ENCODE peak calls at places on chromosome 6, in eight cellular contexts. One of them, this sample, is unnamed.

GRCh38 chr6:83921315-83921714 is 61.8 kb downstream of the CYB5R4 start:
- DNase-seq in progenitor cell of endocrine pancreas: no peak
- DNase-seq in lung: no peak
- DNase-seq in AG09309: no peak
- DNase-seq in ovary: no peak
- DNase-seq in A549: no peak
- DNase-seq in BJ: no peak
- DNase-seq in tibial nerve: no peak
- DNase-seq in this sample: no peak

GRCh38 chr6:5315883-5316282 is 54.6 kb downstream of the FARS2 start:
- DNase-seq in ovary: no peak
- DNase-seq in A549: no peak
- DNase-seq in BJ: peak
- DNase-seq in lung: no peak
- DNase-seq in progenitor cell of endocrine pancreas: no peak
- DNase-seq in AG09309: peak
- DNase-seq in tibial nerve: no peak
- DNase-seq in this sample: peak

GRCh38 chr6:40997256-40997957 is 41.6 kb downstream of the UNC5CL start:
- DNase-seq in AG09309: peak
- DNase-seq in lung: peak
- DNase-seq in A549: peak
- DNase-seq in ovary: no peak
- DNase-seq in tibial nerve: no peak
- DNase-seq in progenitor cell of endocrine pancreas: peak
- DNase-seq in BJ: peak
- DNase-seq in this sample: no peak

GRCh38 chr6:13924146-13924948 is 405 bp upstream of the RNF182 start:
- DNase-seq in progenitor cell of endocrine pancreas: peak
- DNase-seq in AG09309: peak
- DNase-seq in ovary: peak
- DNase-seq in tibial nerve: no peak
- DNase-seq in A549: peak
- DNase-seq in lung: no peak
- DNase-seq in BJ: no peak
- DNase-seq in this sample: no peak

GRCh38 chr6:169075211-169075621 is 178.4 kb downstream of the THBS2 start:
- DNase-seq in tibial nerve: peak
- DNase-seq in AG09309: peak
- DNase-seq in lung: peak
- DNase-seq in progenitor cell of endocrine pancreas: no peak
- DNase-seq in ovary: peak
- DNase-seq in A549: no peak
- DNase-seq in BJ: no peak
- DNase-seq in this sample: no peak

GRCh38 chr6:14263881-14264424 is 146.4 kb downstream of the CD83 start:
- DNase-seq in lung: no peak
- DNase-seq in A549: no peak
- DNase-seq in tibial nerve: no peak
- DNase-seq in AG09309: no peak
- DNase-seq in ovary: no peak
- DNase-seq in BJ: no peak
- DNase-seq in progenitor cell of endocrine pancreas: no peak
- DNase-seq in this sample: no peak

GRCh38 chr6:24549674-24550418 is 55.1 kb downstream of the ALDH5A1 start:
- DNase-seq in ovary: no peak
- DNase-seq in tibial nerve: no peak
- DNase-seq in progenitor cell of endocrine pancreas: no peak
- DNase-seq in AG09309: no peak
- DNase-seq in BJ: no peak
- DNase-seq in A549: no peak
- DNase-seq in lung: no peak
- DNase-seq in this sample: no peak

GRCh38 chr6:7770111-7770510 is 44.2 kb downstream of the BMP6 start:
- DNase-seq in AG09309: no peak
- DNase-seq in progenitor cell of endocrine pancreas: no peak
- DNase-seq in BJ: no peak
- DNase-seq in lung: no peak
- DNase-seq in tibial nerve: no peak
- DNase-seq in ovary: no peak
- DNase-seq in A549: no peak
- DNase-seq in this sample: no peak

GRCh38 chr6:8194499-8194898 is 92.2 kb upstream of the EEF1E1 start:
- DNase-seq in ovary: no peak
- DNase-seq in lung: no peak
- DNase-seq in AG09309: no peak
- DNase-seq in tibial nerve: no peak
- DNase-seq in BJ: no peak
- DNase-seq in progenitor cell of endocrine pancreas: no peak
- DNase-seq in A549: no peak
- DNase-seq in this sample: no peak

GRCh38 chr6:64280569-64280968 is 645.0 kb downstream of the PHF3 start:
- DNase-seq in A549: no peak
- DNase-seq in tibial nerve: peak
- DNase-seq in BJ: no peak
- DNase-seq in ovary: no peak
- DNase-seq in progenitor cell of endocrine pancreas: peak
- DNase-seq in AG09309: no peak
- DNase-seq in lung: no peak
- DNase-seq in this sample: no peak

GRCh38 chr6:13717787-13718458 is 6.3 kb upstream of the RANBP9 start:
- DNase-seq in ovary: no peak
- DNase-seq in BJ: no peak
- DNase-seq in A549: no peak
- DNase-seq in progenitor cell of endocrine pancreas: no peak
- DNase-seq in lung: no peak
- DNase-seq in tibial nerve: no peak
- DNase-seq in AG09309: no peak
- DNase-seq in this sample: no peak

GRCh38 chr6:35425284-35425683 is 26.9 kb upstream of the FANCE start:
- DNase-seq in A549: no peak
- DNase-seq in BJ: peak
- DNase-seq in tibial nerve: no peak
- DNase-seq in lung: no peak
- DNase-seq in ovary: no peak
- DNase-seq in AG09309: peak
- DNase-seq in progenitor cell of endocrine pancreas: no peak
- DNase-seq in this sample: peak

GRCh38 chr6:34414999-34415858 is 10.6 kb downstream of the RPS10 start:
- DNase-seq in progenitor cell of endocrine pancreas: no peak
- DNase-seq in A549: no peak
- DNase-seq in ovary: peak
- DNase-seq in tibial nerve: peak
- DNase-seq in lung: peak
- DNase-seq in AG09309: peak
- DNase-seq in BJ: no peak
- DNase-seq in this sample: peak

GRCh38 chr6:2552648-2553154 is 198.0 kb downstream of the MYLK4 start:
- DNase-seq in A549: no peak
- DNase-seq in AG09309: no peak
- DNase-seq in lung: no peak
- DNase-seq in progenitor cell of endocrine pancreas: no peak
- DNase-seq in BJ: no peak
- DNase-seq in ovary: no peak
- DNase-seq in tibial nerve: no peak
- DNase-seq in this sample: no peak

GRCh38 chr6:11621119-11621518 is 83.6 kb downstream of the TMEM170B start:
- DNase-seq in BJ: no peak
- DNase-seq in A549: no peak
- DNase-seq in ovary: no peak
- DNase-seq in lung: no peak
- DNase-seq in AG09309: no peak
- DNase-seq in progenitor cell of endocrine pancreas: no peak
- DNase-seq in tibial nerve: no peak
- DNase-seq in this sample: no peak

GRCh38 chr6:159572344-159573120 is 120.5 kb downstream of the SOD2 start:
- DNase-seq in BJ: no peak
- DNase-seq in A549: no peak
- DNase-seq in lung: no peak
- DNase-seq in AG09309: no peak
- DNase-seq in tibial nerve: no peak
- DNase-seq in progenitor cell of endocrine pancreas: no peak
- DNase-seq in ovary: no peak
- DNase-seq in this sample: no peak

GRCh38 chr6:113288409-113288808 is 568.7 kb upstream of the MARCKS start:
- DNase-seq in BJ: no peak
- DNase-seq in lung: no peak
- DNase-seq in AG09309: no peak
- DNase-seq in progenitor cell of endocrine pancreas: no peak
- DNase-seq in tibial nerve: no peak
- DNase-seq in ovary: no peak
- DNase-seq in A549: no peak
- DNase-seq in this sample: no peak

GRCh38 chr6:169251371-169251802 is 2.3 kb downstream of the THBS2 start:
- DNase-seq in ovary: no peak
- DNase-seq in lung: no peak
- DNase-seq in AG09309: no peak
- DNase-seq in BJ: no peak
- DNase-seq in progenitor cell of endocrine pancreas: no peak
- DNase-seq in tibial nerve: no peak
- DNase-seq in A549: no peak
- DNase-seq in this sample: no peak

DNA sequence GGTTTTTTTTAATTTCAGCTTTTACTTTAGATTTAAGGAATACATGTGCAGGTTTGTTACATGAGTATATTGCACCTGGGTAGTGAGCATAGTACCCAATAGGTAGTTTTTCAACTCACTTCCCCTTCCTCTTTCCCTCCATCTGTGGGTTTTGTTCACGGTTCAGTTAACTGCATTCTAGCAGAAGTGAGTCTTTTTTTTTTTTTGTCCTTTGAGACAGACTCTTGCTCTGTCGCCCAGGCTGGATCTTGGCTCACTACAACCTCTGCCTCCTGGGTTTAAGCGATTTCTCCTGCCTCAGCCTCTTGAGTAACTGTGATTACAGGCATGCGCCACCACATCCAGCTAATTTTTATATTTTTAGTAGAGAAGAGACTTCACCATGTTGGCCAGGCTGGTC is 8.7 kb downstream of the UBR2 start:
- DNase-seq in progenitor cell of endocrine pancreas: no peak
- DNase-seq in lung: no peak
- DNase-seq in BJ: no peak
- DNase-seq in ovary: no peak
- DNase-seq in tibial nerve: no peak
- DNase-seq in AG09309: no peak
- DNase-seq in A549: no peak
- DNase-seq in this sample: no peak
- TF ChIP-seq CTCF in progenitor cell of endocrine pancreas: no peak
- TF ChIP-seq CTCF in lung: no peak
- TF ChIP-seq CTCF in BJ: no peak
- TF ChIP-seq CTCF in ovary: no peak
- TF ChIP-seq CTCF in tibial nerve: no peak
- TF ChIP-seq CTCF in AG09309: no peak
- TF ChIP-seq CTCF in A549: no peak
- TF ChIP-seq CTCF in this sample: no peak

GRCh38 chr6:138800377-138801150 is 4.7 kb downstream of the ECT2L start:
- DNase-seq in BJ: no peak
- DNase-seq in ovary: no peak
- DNase-seq in progenitor cell of endocrine pancreas: no peak
- DNase-seq in AG09309: no peak
- DNase-seq in tibial nerve: no peak
- DNase-seq in A549: no peak
- DNase-seq in lung: no peak
- DNase-seq in this sample: no peak
- TF ChIP-seq CTCF in BJ: no peak
- TF ChIP-seq CTCF in ovary: no peak
- TF ChIP-seq CTCF in progenitor cell of endocrine pancreas: no peak
- TF ChIP-seq CTCF in AG09309: no peak
- TF ChIP-seq CTCF in tibial nerve: no peak
- TF ChIP-seq CTCF in A549: no peak
- TF ChIP-seq CTCF in lung: no peak
- TF ChIP-seq CTCF in this sample: no peak

DNA sequence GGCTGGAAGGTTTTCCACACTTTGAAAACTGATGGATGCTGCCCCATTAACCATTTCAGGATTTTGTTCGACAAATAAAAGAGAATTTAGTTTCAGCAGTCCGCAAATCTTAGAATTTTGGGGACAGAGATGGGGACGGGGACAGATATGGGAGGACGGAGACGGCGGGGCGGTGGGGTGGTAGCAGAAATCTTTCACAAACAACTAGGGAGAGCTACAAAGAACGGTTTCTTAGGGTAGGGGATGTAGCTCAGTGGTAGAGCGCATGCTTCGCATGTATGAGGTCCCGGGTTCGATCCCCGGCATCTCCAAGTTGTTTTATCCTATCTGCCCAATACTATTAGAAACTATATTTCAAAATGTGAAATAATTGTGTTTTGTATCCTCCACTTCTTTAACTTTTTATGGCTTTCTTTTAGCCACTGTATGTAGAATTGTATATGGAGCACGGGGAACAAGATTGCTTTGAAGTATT is 15.1 kb downstream of the HMGN4 start:
- DNase-seq in progenitor cell of endocrine pancreas: peak
- DNase-seq in ovary: peak
- DNase-seq in AG09309: no peak
- DNase-seq in lung: peak
- DNase-seq in tibial nerve: peak
- DNase-seq in BJ: no peak
- DNase-seq in A549: no peak
- DNase-seq in this sample: no peak
- TF ChIP-seq CTCF in progenitor cell of endocrine pancreas: no peak
- TF ChIP-seq CTCF in ovary: no peak
- TF ChIP-seq CTCF in AG09309: no peak
- TF ChIP-seq CTCF in lung: no peak
- TF ChIP-seq CTCF in tibial nerve: no peak
- TF ChIP-seq CTCF in BJ: no peak
- TF ChIP-seq CTCF in A549: no peak
- TF ChIP-seq CTCF in this sample: no peak

GRCh38 chr6:4224082-4224978 is 89.0 kb upstream of the ECI2 start:
- DNase-seq in AG09309: peak
- DNase-seq in tibial nerve: no peak
- DNase-seq in BJ: no peak
- DNase-seq in progenitor cell of endocrine pancreas: no peak
- DNase-seq in A549: no peak
- DNase-seq in ovary: no peak
- DNase-seq in lung: no peak
- DNase-seq in this sample: no peak

GRCh38 chr6:4220619-4221018 is 85.2 kb upstream of the ECI2 start:
- DNase-seq in progenitor cell of endocrine pancreas: no peak
- DNase-seq in AG09309: peak
- DNase-seq in A549: no peak
- DNase-seq in lung: no peak
- DNase-seq in BJ: peak
- DNase-seq in tibial nerve: no peak
- DNase-seq in ovary: no peak
- DNase-seq in this sample: peak

DNA sequence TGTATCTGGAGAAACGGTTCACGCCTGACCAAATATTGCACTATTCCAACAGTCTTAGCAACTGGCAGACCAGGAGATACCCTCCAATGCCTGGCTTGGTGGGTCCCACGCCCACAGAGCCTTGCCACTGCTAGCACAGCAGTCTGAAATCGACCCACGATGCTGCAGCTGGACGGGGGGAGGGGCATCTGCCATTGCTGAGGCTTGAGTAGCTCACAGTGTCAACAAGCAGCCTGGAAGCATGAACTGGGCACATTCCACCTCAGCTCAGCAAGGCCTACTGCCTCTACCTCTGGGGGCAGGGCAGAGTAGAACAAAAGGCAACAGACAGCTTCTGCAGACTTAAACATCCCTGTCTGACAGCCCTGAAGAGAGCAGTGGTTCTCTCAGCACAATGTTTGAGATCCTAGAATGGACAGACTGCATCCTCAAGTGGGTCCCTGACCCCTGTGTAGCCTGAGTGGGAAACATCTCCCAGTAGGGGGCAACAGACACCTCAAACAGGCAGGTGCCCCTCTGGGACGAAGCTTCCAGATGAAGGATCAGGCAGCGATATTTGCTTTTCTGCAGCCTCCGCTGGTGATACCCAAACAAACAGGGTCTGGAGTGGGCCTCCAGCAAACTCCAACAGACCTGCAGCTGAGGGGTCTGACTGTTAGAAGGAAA is 90.0 kb upstream of the ECI2 start:
- DNase-seq in A549: no peak
- DNase-seq in tibial nerve: no peak
- DNase-seq in BJ: no peak
- DNase-seq in ovary: no peak
- DNase-seq in progenitor cell of endocrine pancreas: peak
- DNase-seq in AG09309: no peak
- DNase-seq in lung: no peak
- DNase-seq in this sample: no peak
- TF ChIP-seq CTCF in A549: no peak
- TF ChIP-seq CTCF in tibial nerve: no peak
- TF ChIP-seq CTCF in BJ: no peak
- TF ChIP-seq CTCF in ovary: no peak
- TF ChIP-seq CTCF in progenitor cell of endocrine pancreas: peak
- TF ChIP-seq CTCF in AG09309: no peak
- TF ChIP-seq CTCF in lung: no peak
- TF ChIP-seq CTCF in this sample: no peak

This sample was measured in AG09319.